ENCODE peak calls at places on chromosome 6, in five cellular contexts. One of them, this sample, is unnamed.

GRCh38 chr6:159169193-159169555 is at the start of gene FNDC1:
- DNase-seq in HFF-Myc: no peak
- DNase-seq in brain microvascular endothelial cell: no peak
- DNase-seq in astrocyte of the spinal cord: no peak
- DNase-seq in retinal pigment epithelial cell: no peak
- DNase-seq in this sample: peak

GRCh38 chr6:112043032-112044007 is 10.6 kb upstream of the CCN6 start:
- DNase-seq in HFF-Myc: peak
- DNase-seq in brain microvascular endothelial cell: peak
- DNase-seq in retinal pigment epithelial cell: no peak
- DNase-seq in astrocyte of the spinal cord: peak
- DNase-seq in this sample: peak

GRCh38 chr6:157514659-157515496 is 133.9 kb downstream of the ZDHHC14 start:
- DNase-seq in HFF-Myc: no peak
- DNase-seq in brain microvascular endothelial cell: peak
- DNase-seq in retinal pigment epithelial cell: peak
- DNase-seq in astrocyte of the spinal cord: peak
- DNase-seq in this sample: peak

GRCh38 chr6:158605266-158605878 is 39.2 kb downstream of the DYNLT1 start:
- DNase-seq in astrocyte of the spinal cord: peak
- DNase-seq in HFF-Myc: peak
- DNase-seq in retinal pigment epithelial cell: peak
- DNase-seq in brain microvascular endothelial cell: peak
- DNase-seq in this sample: peak

GRCh38 chr6:107221519-107221918 is 106.2 kb upstream of the BEND3 start:
- DNase-seq in brain microvascular endothelial cell: no peak
- DNase-seq in HFF-Myc: no peak
- DNase-seq in retinal pigment epithelial cell: no peak
- DNase-seq in astrocyte of the spinal cord: no peak
- DNase-seq in this sample: no peak

GRCh38 chr6:151370509-151371078 is 20.8 kb downstream of the ZBTB2 start:
- DNase-seq in brain microvascular endothelial cell: peak
- DNase-seq in astrocyte of the spinal cord: peak
- DNase-seq in retinal pigment epithelial cell: no peak
- DNase-seq in HFF-Myc: no peak
- DNase-seq in this sample: peak

GRCh38 chr6:4316867-4317400 is 181.6 kb upstream of the ECI2 start:
- DNase-seq in astrocyte of the spinal cord: peak
- DNase-seq in HFF-Myc: peak
- DNase-seq in retinal pigment epithelial cell: peak
- DNase-seq in brain microvascular endothelial cell: peak
- DNase-seq in this sample: peak

GRCh38 chr6:157224957-157225574 is 98.3 kb downstream of the TMEM242 start:
- DNase-seq in retinal pigment epithelial cell: no peak
- DNase-seq in brain microvascular endothelial cell: no peak
- DNase-seq in HFF-Myc: no peak
- DNase-seq in astrocyte of the spinal cord: no peak
- DNase-seq in this sample: no peak

GRCh38 chr6:155107432-155108069 is 112.4 kb downstream of the TIAM2 start:
- DNase-seq in retinal pigment epithelial cell: no peak
- DNase-seq in HFF-Myc: no peak
- DNase-seq in astrocyte of the spinal cord: no peak
- DNase-seq in brain microvascular endothelial cell: no peak
- DNase-seq in this sample: no peak

GRCh38 chr6:23985015-23985414 is 141.0 kb upstream of the NRSN1 start:
- DNase-seq in HFF-Myc: no peak
- DNase-seq in brain microvascular endothelial cell: no peak
- DNase-seq in retinal pigment epithelial cell: no peak
- DNase-seq in astrocyte of the spinal cord: no peak
- DNase-seq in this sample: no peak

GRCh38 chr6:43764767-43765166 is 5.2 kb upstream of the VEGFA start:
- DNase-seq in retinal pigment epithelial cell: no peak
- DNase-seq in astrocyte of the spinal cord: no peak
- DNase-seq in HFF-Myc: no peak
- DNase-seq in brain microvascular endothelial cell: no peak
- DNase-seq in this sample: no peak

GRCh38 chr6:63813531-63813930 is 177.9 kb downstream of the PHF3 start:
- DNase-seq in brain microvascular endothelial cell: no peak
- DNase-seq in HFF-Myc: no peak
- DNase-seq in retinal pigment epithelial cell: no peak
- DNase-seq in astrocyte of the spinal cord: no peak
- DNase-seq in this sample: peak

GRCh38 chr6:9789201-9789600 is 625.7 kb downstream of the TFAP2A start:
- DNase-seq in brain microvascular endothelial cell: peak
- DNase-seq in astrocyte of the spinal cord: peak
- DNase-seq in retinal pigment epithelial cell: no peak
- DNase-seq in HFF-Myc: no peak
- DNase-seq in this sample: peak

GRCh38 chr6:43835872-43836419 is 65.9 kb downstream of the VEGFA start:
- DNase-seq in retinal pigment epithelial cell: no peak
- DNase-seq in brain microvascular endothelial cell: no peak
- DNase-seq in astrocyte of the spinal cord: no peak
- DNase-seq in HFF-Myc: no peak
- DNase-seq in this sample: no peak

DNA sequence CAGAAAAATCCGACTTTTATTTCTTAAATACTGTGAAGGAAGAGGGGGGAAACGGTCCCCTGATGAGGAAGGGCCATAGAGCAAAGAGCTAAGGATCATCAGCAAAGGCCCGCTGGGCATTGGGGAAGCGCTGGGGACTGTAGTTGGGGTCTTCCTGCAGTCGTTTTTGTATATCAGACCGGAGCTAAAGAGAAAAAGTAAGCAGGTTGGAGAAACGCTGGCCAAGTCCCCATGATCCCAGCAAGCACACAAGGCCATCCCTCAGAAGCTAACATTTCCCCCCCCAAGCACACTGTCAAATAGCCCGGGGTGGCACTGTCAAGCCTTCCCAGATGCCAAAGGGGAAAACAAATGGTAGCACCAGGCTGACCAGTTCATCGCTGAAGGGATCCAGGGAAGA is 13.4 kb downstream of the BAG6 start:
- DNase-seq in astrocyte of the spinal cord: no peak
- DNase-seq in HFF-Myc: no peak
- DNase-seq in brain microvascular endothelial cell: no peak
- DNase-seq in retinal pigment epithelial cell: no peak
- DNase-seq in this sample: no peak
- TF ChIP-seq CTCF in astrocyte of the spinal cord: no peak
- TF ChIP-seq CTCF in HFF-Myc: no peak
- TF ChIP-seq CTCF in brain microvascular endothelial cell: no peak
- TF ChIP-seq CTCF in retinal pigment epithelial cell: no peak
- TF ChIP-seq CTCF in this sample: no peak

DNA sequence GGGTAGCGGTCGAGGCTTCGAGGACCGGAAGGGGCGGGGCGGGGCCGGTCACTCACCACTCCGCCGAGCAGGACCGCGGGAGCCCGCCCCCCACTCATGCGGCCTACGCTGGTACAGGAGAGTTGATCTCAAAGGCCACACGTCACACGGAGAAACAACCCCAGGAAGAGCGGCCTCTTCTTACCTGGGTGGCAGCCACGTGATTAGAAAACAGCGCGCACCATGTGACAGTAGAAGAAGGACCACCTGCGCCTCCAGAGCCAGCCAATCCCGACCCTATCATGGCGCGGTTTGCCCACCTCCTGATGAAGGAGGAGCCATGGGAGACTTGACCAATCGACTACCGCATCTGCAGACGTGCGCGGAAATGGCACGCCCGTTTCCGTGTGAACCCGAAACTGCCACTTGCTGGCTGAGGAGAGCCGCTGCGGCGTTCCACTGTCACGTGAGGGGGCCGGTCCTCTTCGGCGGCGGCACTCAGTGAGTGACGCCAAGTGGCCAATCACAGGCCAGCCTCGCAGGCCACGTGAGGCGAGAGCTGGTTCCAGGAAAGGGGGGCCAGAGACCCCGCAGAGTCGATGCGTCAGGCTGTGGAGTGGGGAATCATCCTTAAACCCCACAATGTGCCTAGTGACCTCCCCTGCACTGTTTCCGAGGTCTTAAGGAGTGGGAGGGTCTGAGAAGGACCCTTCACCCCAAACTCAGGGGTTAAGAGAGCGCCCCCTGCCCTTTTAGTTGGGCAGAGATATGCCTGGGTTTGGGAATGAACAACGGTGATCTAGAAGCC is at the start of gene CUTA:
- DNase-seq in retinal pigment epithelial cell: peak
- DNase-seq in astrocyte of the spinal cord: peak
- DNase-seq in brain microvascular endothelial cell: peak
- DNase-seq in HFF-Myc: peak
- DNase-seq in this sample: peak
- TF ChIP-seq CTCF in retinal pigment epithelial cell: peak
- TF ChIP-seq CTCF in astrocyte of the spinal cord: peak
- TF ChIP-seq CTCF in brain microvascular endothelial cell: peak
- TF ChIP-seq CTCF in HFF-Myc: peak
- TF ChIP-seq CTCF in this sample: peak

GRCh38 chr6:119037264-119037663 is 41.2 kb downstream of the FAM184A start:
- DNase-seq in astrocyte of the spinal cord: no peak
- DNase-seq in retinal pigment epithelial cell: no peak
- DNase-seq in HFF-Myc: no peak
- DNase-seq in brain microvascular endothelial cell: no peak
- DNase-seq in this sample: no peak

GRCh38 chr6:119036076-119036475 is 42.4 kb downstream of the FAM184A start:
- DNase-seq in retinal pigment epithelial cell: no peak
- DNase-seq in HFF-Myc: no peak
- DNase-seq in brain microvascular endothelial cell: no peak
- DNase-seq in astrocyte of the spinal cord: no peak
- DNase-seq in this sample: no peak

GRCh38 chr6:119034827-119035458 is 43.5 kb downstream of the FAM184A start:
- DNase-seq in retinal pigment epithelial cell: peak
- DNase-seq in astrocyte of the spinal cord: no peak
- DNase-seq in brain microvascular endothelial cell: no peak
- DNase-seq in HFF-Myc: no peak
- DNase-seq in this sample: no peak

GRCh38 chr6:119037941-119038623 is 40.4 kb downstream of the FAM184A start:
- DNase-seq in retinal pigment epithelial cell: no peak
- DNase-seq in brain microvascular endothelial cell: no peak
- DNase-seq in HFF-Myc: no peak
- DNase-seq in astrocyte of the spinal cord: no peak
- DNase-seq in this sample: no peak

DNA sequence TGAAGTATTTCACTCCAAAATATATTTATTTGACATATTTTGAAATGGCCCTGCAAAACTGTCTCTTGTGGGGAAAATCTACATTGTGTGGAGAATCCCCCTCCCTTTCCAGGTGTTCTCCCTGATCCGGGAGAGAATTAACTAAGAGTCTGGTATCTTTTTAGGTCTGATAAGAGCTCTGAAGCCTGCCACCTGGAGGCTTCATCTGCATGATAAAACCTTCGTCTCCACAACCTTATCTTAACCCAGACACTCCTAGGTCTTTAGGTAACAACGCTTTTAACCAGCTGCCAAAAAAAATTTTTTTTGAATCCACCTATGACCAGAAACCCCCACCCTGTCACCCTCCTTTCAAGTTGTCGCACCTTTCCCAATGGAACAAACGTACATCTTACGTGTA is 43.0 kb downstream of the FAM184A start:
- DNase-seq in HFF-Myc: no peak
- DNase-seq in brain microvascular endothelial cell: no peak
- DNase-seq in astrocyte of the spinal cord: no peak
- DNase-seq in retinal pigment epithelial cell: no peak
- DNase-seq in this sample: no peak
- TF ChIP-seq CTCF in HFF-Myc: no peak
- TF ChIP-seq CTCF in brain microvascular endothelial cell: no peak
- TF ChIP-seq CTCF in astrocyte of the spinal cord: no peak
- TF ChIP-seq CTCF in retinal pigment epithelial cell: no peak
- TF ChIP-seq CTCF in this sample: no peak

GRCh38 chr6:57193177-57193576 is 21.1 kb downstream of the BAG2 start:
- DNase-seq in retinal pigment epithelial cell: no peak
- DNase-seq in brain microvascular endothelial cell: no peak
- DNase-seq in HFF-Myc: no peak
- DNase-seq in astrocyte of the spinal cord: no peak
- DNase-seq in this sample: peak

GRCh38 chr6:57195457-57195856 is 23.3 kb downstream of the BAG2 start:
- DNase-seq in astrocyte of the spinal cord: peak
- DNase-seq in brain microvascular endothelial cell: no peak
- DNase-seq in retinal pigment epithelial cell: no peak
- DNase-seq in HFF-Myc: no peak
- DNase-seq in this sample: no peak

GRCh38 chr6:57190140-57190539 is 18.0 kb downstream of the BAG2 start:
- DNase-seq in HFF-Myc: no peak
- DNase-seq in retinal pigment epithelial cell: no peak
- DNase-seq in astrocyte of the spinal cord: peak
- DNase-seq in brain microvascular endothelial cell: no peak
- DNase-seq in this sample: peak
- TF ChIP-seq CTCF in HFF-Myc: no peak
- TF ChIP-seq CTCF in retinal pigment epithelial cell: peak
- TF ChIP-seq CTCF in astrocyte of the spinal cord: peak
- TF ChIP-seq CTCF in brain microvascular endothelial cell: peak
- TF ChIP-seq CTCF in this sample: peak

This sample was measured in cardiac fibroblast.